ENCODE peak calls at places on chromosomes 5 and 9, in four cellular contexts. One of them, this sample, is unnamed.

GRCh38 chr5:154487541-154487940 is 9.5 kb upstream of the HAND1 start:
- DNase-seq in H1: no peak
- DNase-seq in H9: peak; percentile 3
- DNase-seq in mesendoderm: no peak
- DNase-seq in this sample: no peak

GRCh38 chr5:173230741-173231380 is 4.1 kb downstream of the NKX2-5 start:
- DNase-seq in mesendoderm: no peak
- DNase-seq in H9: no peak
- DNase-seq in H1: no peak
- DNase-seq in this sample: no peak

GRCh38 chr5:1021136-1021968 is 12.8 kb downstream of the NKD2 start:
- DNase-seq in H1: no peak
- DNase-seq in H9: peak; percentile 72
- DNase-seq in mesendoderm: peak; percentile 40
- DNase-seq in this sample: no peak

GRCh38 chr9:5002811-5003210 is 17.7 kb downstream of the JAK2 start:
- DNase-seq in H1: no peak
- DNase-seq in mesendoderm: no peak
- DNase-seq in H9: no peak
- DNase-seq in this sample: peak; percentile 69

GRCh38 chr9:117034862-117035261 is 347.8 kb downstream of the TRIM32 start:
- DNase-seq in H1: no peak
- DNase-seq in mesendoderm: peak; percentile 78
- DNase-seq in H9: peak; percentile 47
- DNase-seq in this sample: peak; percentile 2

GRCh38 chr5:170312666-170313065 is 15.1 kb upstream of the LCP2 start:
- DNase-seq in mesendoderm: no peak
- DNase-seq in H1: no peak
- DNase-seq in H9: no peak
- DNase-seq in this sample: peak; percentile 3

GRCh38 chr9:2478421-2478820 is 143.2 kb upstream of the VLDLR start:
- DNase-seq in H9: no peak
- DNase-seq in mesendoderm: no peak
- DNase-seq in H1: no peak
- DNase-seq in this sample: no peak

GRCh38 chr5:160547872-160548271 is 126.2 kb downstream of the PTTG1 start:
- DNase-seq in H9: no peak
- DNase-seq in mesendoderm: no peak
- DNase-seq in H1: no peak
- DNase-seq in this sample: no peak

GRCh38 chr9:96219615-96220257 is 82.2 kb downstream of the HSD17B3 start:
- DNase-seq in H9: peak; percentile 70
- DNase-seq in H1: no peak
- DNase-seq in mesendoderm: peak; percentile 62
- DNase-seq in this sample: no peak

GRCh38 chr9:104386425-104387069 is 117.5 kb upstream of the OR13F1 start:
- DNase-seq in mesendoderm: peak; percentile 77
- DNase-seq in H1: no peak
- DNase-seq in H9: no peak
- DNase-seq in this sample: peak; percentile 20

GRCh38 chr5:10904862-10905432 is 143.9 kb upstream of the DAP start:
- DNase-seq in mesendoderm: peak; percentile 55
- DNase-seq in H9: peak; percentile 48
- DNase-seq in H1: no peak
- DNase-seq in this sample: no peak

GRCh38 chr9:76090909-76091308 is 200.4 kb downstream of the PCSK5 start:
- DNase-seq in H1: no peak
- DNase-seq in H9: no peak
- DNase-seq in mesendoderm: peak; percentile 22
- DNase-seq in this sample: no peak

GRCh38 chr9:128702949-128703615 is 779 bp downstream of the PKN3 start:
- DNase-seq in H9: peak; percentile 63
- DNase-seq in mesendoderm: peak; percentile 69
- DNase-seq in H1: no peak
- DNase-seq in this sample: no peak

GRCh38 chr9:97853844-97854695 is 1.0 kb downstream of the FOXE1 start:
- DNase-seq in H1: no peak
- DNase-seq in mesendoderm: peak; percentile 70
- DNase-seq in H9: peak; percentile 78
- DNase-seq in this sample: peak; percentile 33

GRCh38 chr9:83981126-83981871 is 694 bp downstream of the RMI1 start:
- DNase-seq in mesendoderm: peak; percentile 57
- DNase-seq in H1: no peak
- DNase-seq in H9: no peak
- DNase-seq in this sample: peak; percentile 35

GRCh38 chr5:138701678-138702077 is 51.5 kb upstream of the CTNNA1 start:
- DNase-seq in H9: no peak
- DNase-seq in mesendoderm: no peak
- DNase-seq in H1: no peak
- DNase-seq in this sample: no peak

GRCh38 chr5:73694089-73694488 is 68.1 kb downstream of the ARHGEF28 start:
- DNase-seq in mesendoderm: no peak
- DNase-seq in H1: no peak
- DNase-seq in H9: no peak
- DNase-seq in this sample: no peak

GRCh38 chr9:37290881-37291485 is 131.5 kb upstream of the GRHPR start:
- DNase-seq in H1: no peak
- DNase-seq in mesendoderm: no peak
- DNase-seq in H9: no peak
- DNase-seq in this sample: peak; percentile 88

GRCh38 chr9:68780735-68781134 is 75.7 kb downstream of the PIP5K1B start:
- DNase-seq in H1: no peak
- DNase-seq in mesendoderm: no peak
- DNase-seq in H9: no peak
- DNase-seq in this sample: peak; percentile 4

GRCh38 chr5:172118891-172119290 is 69.1 kb downstream of the STK10 start:
- DNase-seq in H9: no peak
- DNase-seq in mesendoderm: no peak
- DNase-seq in H1: no peak
- DNase-seq in this sample: no peak

GRCh38 chr5:35853652-35854051 is 3.0 kb upstream of the IL7R start:
- DNase-seq in mesendoderm: no peak
- DNase-seq in H1: no peak
- DNase-seq in H9: no peak
- DNase-seq in this sample: no peak

DNA sequence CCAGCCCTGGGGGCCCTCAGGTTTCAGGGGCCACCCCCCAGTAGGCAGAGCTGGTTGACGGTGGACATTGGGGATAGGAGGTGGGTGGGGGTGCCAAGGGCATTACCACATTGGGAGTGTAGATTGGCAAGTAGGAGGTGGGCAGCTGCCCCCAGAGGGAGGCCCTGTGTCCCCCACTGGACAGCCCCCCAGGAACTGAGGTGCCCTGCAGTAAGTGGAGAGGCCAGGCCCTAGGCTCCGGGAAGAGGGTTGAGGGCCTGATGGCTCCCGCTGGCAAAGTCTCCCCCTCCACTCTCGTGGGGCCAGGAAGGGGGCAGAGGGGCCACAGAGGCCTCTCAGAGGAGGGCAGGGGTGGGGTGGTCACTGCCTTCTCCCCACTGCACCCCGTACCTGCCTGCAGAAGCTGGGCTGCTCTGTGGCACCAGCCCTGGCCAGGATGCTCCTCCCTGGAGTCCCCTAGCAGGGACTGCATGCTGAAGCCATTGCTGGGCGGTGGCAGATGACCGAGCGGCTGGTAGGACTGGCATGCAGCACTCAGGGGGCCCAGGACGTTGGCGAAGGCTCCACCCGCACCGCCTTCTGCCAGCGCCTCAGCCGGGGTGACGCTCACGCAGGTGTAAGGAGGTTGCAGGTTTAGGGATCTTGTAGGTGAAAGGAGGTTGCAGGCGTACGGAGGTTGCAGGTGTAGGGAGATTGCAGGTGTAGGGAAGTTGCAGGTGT is 89.6 kb upstream of the CACNA1B start:
- DNase-seq in H9: no peak
- DNase-seq in mesendoderm: no peak
- DNase-seq in H1: no peak
- DNase-seq in this sample: no peak
- H3K79me1 ChIP-seq in H9: no peaks in the 10 kb centered on the region
- H3K79me1 ChIP-seq in mesendoderm: peaks cover 1% of the 10 kb centered on the region
- H3K79me1 ChIP-seq in H1: peaks cover 6% of the 10 kb centered on the region
- H3K79me1 ChIP-seq in this sample: peaks cover 35% of the 10 kb centered on the region

GRCh38 chr9:73537561-73537960 is 385.9 kb downstream of the ANXA1 start:
- DNase-seq in H1: no peak
- DNase-seq in mesendoderm: no peak
- DNase-seq in H9: no peak
- DNase-seq in this sample: no peak
- H4K5ac ChIP-seq in H1: no peak overlapping the region
- H4K5ac ChIP-seq in mesendoderm: no peak overlapping the region
- H4K5ac ChIP-seq in H9: no peak overlapping the region
- H4K5ac ChIP-seq in this sample: no peak overlapping the region

GRCh38 chr5:174623438-174624019 is 100.9 kb upstream of the MSX2 start:
- DNase-seq in H9: no peak
- DNase-seq in H1: no peak
- DNase-seq in mesendoderm: no peak
- DNase-seq in this sample: no peak
- H3K79me1 ChIP-seq in H9: no peaks in the 10 kb centered on the region
- H3K79me1 ChIP-seq in H1: no peaks in the 10 kb centered on the region
- H3K79me1 ChIP-seq in mesendoderm: no peaks in the 10 kb centered on the region
- H3K79me1 ChIP-seq in this sample: no peaks in the 10 kb centered on the region

GRCh38 chr9:94887721-94888120 is 161.2 kb downstream of the AOPEP start:
- DNase-seq in mesendoderm: no peak
- DNase-seq in H1: no peak
- DNase-seq in H9: no peak
- DNase-seq in this sample: no peak
- H4K5ac ChIP-seq in mesendoderm: no peak overlapping the region
- H4K5ac ChIP-seq in H1: no peak overlapping the region
- H4K5ac ChIP-seq in H9: no peak overlapping the region
- H4K5ac ChIP-seq in this sample: peak overlapping the region; percentile 85

GRCh38 chr5:158522761-158523160 is 577.0 kb downstream of the EBF1 start:
- DNase-seq in H9: no peak
- DNase-seq in mesendoderm: no peak
- DNase-seq in H1: no peak
- DNase-seq in this sample: no peak
- H3K79me1 ChIP-seq in H9: no peaks in the 10 kb centered on the region
- H3K79me1 ChIP-seq in mesendoderm: no peaks in the 10 kb centered on the region
- H3K79me1 ChIP-seq in H1: no peaks in the 10 kb centered on the region
- H3K79me1 ChIP-seq in this sample: no peaks in the 10 kb centered on the region

GRCh38 chr5:175329976-175330375 is 114.0 kb downstream of the DRD1 start:
- DNase-seq in H9: no peak
- DNase-seq in H1: no peak
- DNase-seq in mesendoderm: no peak
- DNase-seq in this sample: no peak

GRCh38 chr5:175328687-175329086 is 115.3 kb downstream of the DRD1 start:
- DNase-seq in H9: no peak
- DNase-seq in mesendoderm: no peak
- DNase-seq in H1: no peak
- DNase-seq in this sample: no peak

GRCh38 chr5:175325681-175326080 is 118.3 kb downstream of the DRD1 start:
- DNase-seq in H1: no peak
- DNase-seq in mesendoderm: peak; percentile 83
- DNase-seq in H9: no peak
- DNase-seq in this sample: peak; percentile 65

GRCh38 chr5:175328176-175328575 is 115.8 kb downstream of the DRD1 start:
- DNase-seq in H9: peak; percentile 38
- DNase-seq in mesendoderm: peak; percentile 61
- DNase-seq in H1: no peak
- DNase-seq in this sample: no peak
- H4K5ac ChIP-seq in H9: no peak overlapping the region
- H4K5ac ChIP-seq in mesendoderm: no peak overlapping the region
- H4K5ac ChIP-seq in H1: no peak overlapping the region
- H4K5ac ChIP-seq in this sample: no peak overlapping the region

GRCh38 chr5:134143431-134143830 is 28.9 kb downstream of the TCF7 start:
- DNase-seq in H1: no peak
- DNase-seq in H9: no peak
- DNase-seq in mesendoderm: no peak
- DNase-seq in this sample: no peak
- H3K79me1 ChIP-seq in H1: peaks cover 18% of the 10 kb centered on the region
- H3K79me1 ChIP-seq in H9: peaks cover 6% of the 10 kb centered on the region
- H3K79me1 ChIP-seq in mesendoderm: peaks cover 9% of the 10 kb centered on the region
- H3K79me1 ChIP-seq in this sample: peaks cover 27% of the 10 kb centered on the region

This sample was measured in IMR-90.